ENCODE peak calls at places on chromosomes 12 and 14, in seven cellular contexts. One of them, this sample, is unnamed. For H3K36me3, the result is how much of the 10 kb centered on the place peaks cover.

GRCh38 chr12:108612788-108613282 is 15.0 kb upstream of the TMEM119 start:
- DNase-seq in mucosa of descending colon: no peak
- DNase-seq in A673: no peak
- DNase-seq in ovary: no peak
- DNase-seq in kidney epithelial cell: no peak
- DNase-seq in SK-N-SH: no peak
- DNase-seq in transverse colon: no peak
- DNase-seq in this sample: no peak

GRCh38 chr12:24487606-24488005 is 461.3 kb downstream of the BCAT1 start:
- DNase-seq in mucosa of descending colon: no peak
- DNase-seq in A673: no peak
- DNase-seq in ovary: no peak
- DNase-seq in kidney epithelial cell: no peak
- DNase-seq in SK-N-SH: no peak
- DNase-seq in transverse colon: no peak
- DNase-seq in this sample: no peak

GRCh38 chr12:123264642-123265041 is 7.0 kb downstream of the CDK2AP1 start:
- DNase-seq in mucosa of descending colon: no peak
- DNase-seq in A673: no peak
- DNase-seq in ovary: peak
- DNase-seq in kidney epithelial cell: no peak
- DNase-seq in SK-N-SH: peak
- DNase-seq in transverse colon: no peak
- DNase-seq in this sample: peak

GRCh38 chr12:65800928-65801327 is 23.4 kb upstream of the HMGA2 start:
- DNase-seq in mucosa of descending colon: no peak
- DNase-seq in A673: no peak
- DNase-seq in ovary: no peak
- DNase-seq in kidney epithelial cell: no peak
- DNase-seq in SK-N-SH: no peak
- DNase-seq in transverse colon: no peak
- DNase-seq in this sample: no peak

GRCh38 chr14:39592390-39592789 is 160.2 kb upstream of the FBXO33 start:
- DNase-seq in mucosa of descending colon: no peak
- DNase-seq in A673: no peak
- DNase-seq in ovary: no peak
- DNase-seq in kidney epithelial cell: no peak
- DNase-seq in SK-N-SH: no peak
- DNase-seq in transverse colon: no peak
- DNase-seq in this sample: no peak

GRCh38 chr14:95211721-95212504 is 54.6 kb upstream of the DICER1 start:
- DNase-seq in mucosa of descending colon: peak
- DNase-seq in A673: no peak
- DNase-seq in ovary: no peak
- DNase-seq in kidney epithelial cell: no peak
- DNase-seq in SK-N-SH: no peak
- DNase-seq in transverse colon: peak
- DNase-seq in this sample: peak

GRCh38 chr12:2149091-2149490 is 96.3 kb downstream of the CACNA1C start:
- DNase-seq in mucosa of descending colon: no peak
- DNase-seq in A673: no peak
- DNase-seq in ovary: no peak
- DNase-seq in kidney epithelial cell: no peak
- DNase-seq in SK-N-SH: no peak
- DNase-seq in transverse colon: no peak
- DNase-seq in this sample: no peak

GRCh38 chr14:100340454-100340813 is 17.3 kb downstream of the SLC25A47 start:
- DNase-seq in mucosa of descending colon: no peak
- DNase-seq in A673: no peak
- DNase-seq in ovary: peak
- DNase-seq in kidney epithelial cell: no peak
- DNase-seq in SK-N-SH: no peak
- DNase-seq in transverse colon: no peak
- DNase-seq in this sample: no peak

GRCh38 chr14:20434701-20435453 is 1.1 kb downstream of the KLHL33 start:
- DNase-seq in mucosa of descending colon: peak
- DNase-seq in A673: no peak
- DNase-seq in ovary: peak
- DNase-seq in kidney epithelial cell: no peak
- DNase-seq in SK-N-SH: no peak
- DNase-seq in transverse colon: peak
- DNase-seq in this sample: no peak

GRCh38 chr14:52117433-52117832 is 48.6 kb upstream of the NID2 start:
- DNase-seq in mucosa of descending colon: no peak
- DNase-seq in A673: no peak
- DNase-seq in ovary: no peak
- DNase-seq in kidney epithelial cell: no peak
- DNase-seq in SK-N-SH: no peak
- DNase-seq in transverse colon: no peak
- DNase-seq in this sample: no peak

DNA sequence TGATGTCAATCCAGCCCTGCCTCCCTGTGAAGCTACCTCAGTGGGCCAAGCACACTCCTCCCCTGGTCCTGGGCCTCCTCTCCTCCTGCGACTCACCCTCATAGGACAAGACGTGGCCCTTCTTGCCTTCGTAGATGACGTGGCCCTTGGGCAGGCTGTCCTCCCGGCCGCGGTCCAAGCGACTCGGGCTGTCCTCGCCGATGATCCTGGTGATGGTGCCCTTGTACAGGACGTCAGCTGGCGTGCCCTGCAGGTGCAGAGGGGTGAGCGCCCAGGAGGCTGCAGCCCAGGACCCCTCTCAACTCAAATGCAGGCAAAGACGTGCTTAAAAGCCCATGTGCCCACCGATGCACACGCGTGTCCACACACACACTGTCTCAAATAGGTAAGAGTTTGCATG is 55.6 kb downstream of the RFLNA start:
- DNase-seq in mucosa of descending colon: no peak
- DNase-seq in A673: no peak
- DNase-seq in ovary: no peak
- DNase-seq in kidney epithelial cell: no peak
- DNase-seq in SK-N-SH: no peak
- DNase-seq in transverse colon: no peak
- DNase-seq in this sample: no peak
- H3K36me3 ChIP-seq in mucosa of descending colon: under half
- H3K36me3 ChIP-seq in A673: half or more
- H3K36me3 ChIP-seq in ovary: under half
- H3K36me3 ChIP-seq in kidney epithelial cell: under half
- H3K36me3 ChIP-seq in SK-N-SH: half or more
- H3K36me3 ChIP-seq in transverse colon: under half
- H3K36me3 ChIP-seq in this sample: under half

DNA sequence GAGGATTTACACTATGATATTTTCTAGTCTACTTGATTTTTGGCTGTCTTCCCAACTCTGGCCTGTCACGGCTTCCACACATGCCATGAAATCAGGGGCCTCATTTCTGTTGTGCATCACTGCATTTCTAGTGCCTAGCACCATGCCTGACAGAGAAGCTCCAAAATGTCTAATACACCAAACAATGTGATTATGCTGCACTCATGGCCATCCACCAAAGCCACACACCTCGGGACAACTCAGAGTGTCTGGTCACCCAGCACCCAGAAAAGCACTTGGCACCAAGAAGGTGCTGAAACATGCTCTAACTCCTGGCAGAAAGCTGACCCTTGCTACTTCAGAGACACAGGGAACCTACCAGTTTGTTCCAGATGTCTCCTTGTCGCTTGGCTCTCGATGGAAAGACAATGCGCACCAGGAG is 11.3 kb downstream of the GCN1 start:
- DNase-seq in mucosa of descending colon: no peak
- DNase-seq in A673: peak
- DNase-seq in ovary: no peak
- DNase-seq in kidney epithelial cell: no peak
- DNase-seq in SK-N-SH: no peak
- DNase-seq in transverse colon: no peak
- DNase-seq in this sample: no peak
- H3K36me3 ChIP-seq in mucosa of descending colon: under half
- H3K36me3 ChIP-seq in A673: half or more
- H3K36me3 ChIP-seq in ovary: under half
- H3K36me3 ChIP-seq in kidney epithelial cell: under half
- H3K36me3 ChIP-seq in SK-N-SH: half or more
- H3K36me3 ChIP-seq in transverse colon: under half
- H3K36me3 ChIP-seq in this sample: half or more

GRCh38 chr12:109915171-109916040 is 15.3 kb downstream of the TCHP start:
- DNase-seq in mucosa of descending colon: no peak
- DNase-seq in A673: no peak
- DNase-seq in ovary: no peak
- DNase-seq in kidney epithelial cell: no peak
- DNase-seq in SK-N-SH: no peak
- DNase-seq in transverse colon: no peak
- DNase-seq in this sample: no peak

GRCh38 chr12:109914461-109914860 is 14.4 kb downstream of the TCHP start:
- DNase-seq in mucosa of descending colon: no peak
- DNase-seq in A673: no peak
- DNase-seq in ovary: no peak
- DNase-seq in kidney epithelial cell: no peak
- DNase-seq in SK-N-SH: no peak
- DNase-seq in transverse colon: no peak
- DNase-seq in this sample: no peak

GRCh38 chr12:109912790-109913189 is 12.7 kb downstream of the TCHP start:
- DNase-seq in mucosa of descending colon: no peak
- DNase-seq in A673: no peak
- DNase-seq in ovary: no peak
- DNase-seq in kidney epithelial cell: no peak
- DNase-seq in SK-N-SH: peak
- DNase-seq in transverse colon: no peak
- DNase-seq in this sample: no peak

GRCh38 chr12:109910254-109910968 is 10.3 kb downstream of the TCHP start:
- DNase-seq in mucosa of descending colon: no peak
- DNase-seq in A673: no peak
- DNase-seq in ovary: no peak
- DNase-seq in kidney epithelial cell: no peak
- DNase-seq in SK-N-SH: no peak
- DNase-seq in transverse colon: no peak
- DNase-seq in this sample: peak

GRCh38 chr12:109910969-109911348 is 10.9 kb downstream of the TCHP start:
- DNase-seq in mucosa of descending colon: no peak
- DNase-seq in A673: peak
- DNase-seq in ovary: no peak
- DNase-seq in kidney epithelial cell: no peak
- DNase-seq in SK-N-SH: peak
- DNase-seq in transverse colon: no peak
- DNase-seq in this sample: peak
- H3K36me3 ChIP-seq in mucosa of descending colon: under half
- H3K36me3 ChIP-seq in A673: under half
- H3K36me3 ChIP-seq in ovary: under half
- H3K36me3 ChIP-seq in kidney epithelial cell: under half
- H3K36me3 ChIP-seq in SK-N-SH: under half
- H3K36me3 ChIP-seq in transverse colon: under half
- H3K36me3 ChIP-seq in this sample: under half

GRCh38 chr14:104517867-104518266 is 61.7 kb upstream of the C14orf180 start:
- DNase-seq in mucosa of descending colon: no peak
- DNase-seq in A673: no peak
- DNase-seq in ovary: no peak
- DNase-seq in kidney epithelial cell: no peak
- DNase-seq in SK-N-SH: no peak
- DNase-seq in transverse colon: no peak
- DNase-seq in this sample: no peak

GRCh38 chr14:104517426-104517825 is 62.1 kb upstream of the C14orf180 start:
- DNase-seq in mucosa of descending colon: no peak
- DNase-seq in A673: no peak
- DNase-seq in ovary: no peak
- DNase-seq in kidney epithelial cell: no peak
- DNase-seq in SK-N-SH: no peak
- DNase-seq in transverse colon: no peak
- DNase-seq in this sample: no peak

GRCh38 chr14:104518659-104519350 is 60.8 kb upstream of the C14orf180 start:
- DNase-seq in mucosa of descending colon: no peak
- DNase-seq in A673: no peak
- DNase-seq in ovary: no peak
- DNase-seq in kidney epithelial cell: no peak
- DNase-seq in SK-N-SH: no peak
- DNase-seq in transverse colon: no peak
- DNase-seq in this sample: no peak

GRCh38 chr14:104520620-104521410 is 58.7 kb upstream of the C14orf180 start:
- DNase-seq in mucosa of descending colon: no peak
- DNase-seq in A673: no peak
- DNase-seq in ovary: no peak
- DNase-seq in kidney epithelial cell: no peak
- DNase-seq in SK-N-SH: no peak
- DNase-seq in transverse colon: no peak
- DNase-seq in this sample: no peak

DNA sequence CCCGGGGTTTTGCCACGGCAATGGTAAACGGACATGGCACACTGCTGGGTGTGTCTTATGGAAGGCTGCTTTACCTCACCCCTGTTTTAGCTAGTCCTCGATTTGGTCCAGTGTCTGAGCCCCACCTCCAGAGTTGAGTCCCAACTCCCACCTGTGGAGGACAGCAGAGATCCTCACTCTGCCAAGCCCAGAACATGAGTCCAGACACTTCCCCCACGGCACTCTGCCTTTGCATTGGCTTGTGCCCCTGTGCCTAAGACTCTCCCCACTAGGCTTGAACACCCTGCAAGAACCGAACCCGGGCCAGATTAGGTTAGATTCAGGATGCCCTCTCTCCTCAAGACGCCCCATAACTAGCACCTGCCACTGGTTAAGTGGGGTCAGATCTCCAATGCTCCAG is 59.8 kb upstream of the C14orf180 start:
- DNase-seq in mucosa of descending colon: no peak
- DNase-seq in A673: no peak
- DNase-seq in ovary: no peak
- DNase-seq in kidney epithelial cell: no peak
- DNase-seq in SK-N-SH: no peak
- DNase-seq in transverse colon: no peak
- DNase-seq in this sample: no peak
- H3K36me3 ChIP-seq in mucosa of descending colon: under half
- H3K36me3 ChIP-seq in A673: under half
- H3K36me3 ChIP-seq in ovary: under half
- H3K36me3 ChIP-seq in kidney epithelial cell: under half
- H3K36me3 ChIP-seq in SK-N-SH: under half
- H3K36me3 ChIP-seq in transverse colon: under half
- H3K36me3 ChIP-seq in this sample: under half

GRCh38 chr12:106758349-106758951 is 16.0 kb upstream of the RIC8B start:
- DNase-seq in mucosa of descending colon: peak
- DNase-seq in A673: no peak
- DNase-seq in ovary: no peak
- DNase-seq in kidney epithelial cell: no peak
- DNase-seq in SK-N-SH: no peak
- DNase-seq in transverse colon: peak
- DNase-seq in this sample: no peak
- H3K36me3 ChIP-seq in mucosa of descending colon: under half
- H3K36me3 ChIP-seq in A673: under half
- H3K36me3 ChIP-seq in ovary: under half
- H3K36me3 ChIP-seq in kidney epithelial cell: under half
- H3K36me3 ChIP-seq in SK-N-SH: under half
- H3K36me3 ChIP-seq in transverse colon: under half
- H3K36me3 ChIP-seq in this sample: under half

GRCh38 chr14:68634874-68635601 is 157.8 kb downstream of the ZFP36L1 start:
- DNase-seq in mucosa of descending colon: no peak
- DNase-seq in A673: no peak
- DNase-seq in ovary: no peak
- DNase-seq in kidney epithelial cell: no peak
- DNase-seq in SK-N-SH: peak
- DNase-seq in transverse colon: no peak
- DNase-seq in this sample: no peak
- H3K36me3 ChIP-seq in mucosa of descending colon: under half
- H3K36me3 ChIP-seq in A673: under half
- H3K36me3 ChIP-seq in ovary: under half
- H3K36me3 ChIP-seq in kidney epithelial cell: under half
- H3K36me3 ChIP-seq in SK-N-SH: under half
- H3K36me3 ChIP-seq in transverse colon: under half
- H3K36me3 ChIP-seq in this sample: under half